ENCODE peak calls at places on chromosome 14, in nine cellular contexts. U, H, R, Z, S, X, E, W and T are unnamed samples.

GRCh38 chr14:61153436-61153835 is 127.7 kb downstream of the TMEM30B start:
- DNase-seq in U (no peak), H (peak; percentile 45), R (peak; percentile 56), Z (peak; percentile 44), S (peak; percentile 32), X (peak; percentile 15), E (no peak), W (no peak), T (peak; percentile 87)

GRCh38 chr14:101840649-101841365 is 79.3 kb downstream of the PPP2R5C start:
- DNase-seq in U (no peak), H (no peak), R (no peak), Z (no peak), S (no peak), X (no peak), E (no peak), W (no peak), T (no peak)

GRCh38 chr14:105855246-105855892 is 329.0 kb downstream of the TMEM121 start:
- DNase-seq in U (peak; percentile 16), H (no peak), R (no peak), Z (no peak), S (no peak), X (no peak), E (peak; percentile 6), W (no peak), T (no peak)

GRCh38 chr14:59215353-59215752 is 26.9 kb downstream of the DAAM1 start:
- DNase-seq in U (no peak), H (peak; percentile 85), R (peak; percentile 90), Z (peak; percentile 72), S (peak; percentile 40), X (peak; percentile 39), E (no peak), W (no peak), T (peak; percentile 82)

GRCh38 chr14:89022274-89022673 is 197.8 kb downstream of the TTC8 start:
- DNase-seq in U (no peak), H (no peak), R (no peak), Z (no peak), S (no peak), X (no peak), E (no peak), W (no peak), T (no peak)

GRCh38 chr14:99354166-99354875 is 82.3 kb upstream of the BCL11B start:
- DNase-seq in U (no peak), H (no peak), R (no peak), Z (peak; percentile 11), S (no peak), X (no peak), E (no peak), W (no peak), T (no peak)

GRCh38 chr14:72479471-72479931 is 414.4 kb downstream of the DPF3 start:
- DNase-seq in U (no peak), H (no peak), R (no peak), Z (no peak), S (no peak), X (no peak), E (no peak), W (no peak), T (peak; percentile 13)

GRCh38 chr14:30822080-30822571 is 52.2 kb upstream of the COCH start:
- DNase-seq in U (no peak), H (no peak), R (no peak), Z (no peak), S (no peak), X (no peak), E (no peak), W (no peak), T (no peak)

GRCh38 chr14:100620437-100621100 is 33.4 kb upstream of the BEGAIN start:
- DNase-seq in U (no peak), H (no peak), R (no peak), Z (no peak), S (no peak), X (no peak), E (no peak), W (no peak), T (no peak)

GRCh38 chr14:71703477-71703876 is 228.8 kb upstream of the RGS6 start:
- DNase-seq in U (no peak), H (peak; percentile 77), R (peak; percentile 66), Z (peak; percentile 40), S (no peak), X (peak; percentile 75), E (no peak), W (no peak), T (peak; percentile 64)

GRCh38 chr14:77151245-77151644 is 9.7 kb upstream of the ZDHHC22 start:
- DNase-seq in U (no peak), H (peak; percentile 14), R (no peak), Z (no peak), S (peak; percentile 32), X (peak; percentile 29), E (peak; percentile 44), W (peak; percentile 66), T (no peak)

GRCh38 chr14:54775486-54776100 is 127.0 kb downstream of the GCH1 start:
- DNase-seq in U (no peak), H (no peak), R (no peak), Z (no peak), S (no peak), X (no peak), E (no peak), W (no peak), T (no peak)

GRCh38 chr14:54772451-54772881 is 130.2 kb downstream of the GCH1 start:
- DNase-seq in U (no peak), H (peak; percentile 57), R (peak; percentile 55), Z (no peak), S (no peak), X (peak; percentile 53), E (no peak), W (no peak), T (peak; percentile 61)

GRCh38 chr14:54774824-54775223 is 127.8 kb downstream of the GCH1 start:
- DNase-seq in U (no peak), H (no peak), R (no peak), Z (no peak), S (no peak), X (no peak), E (no peak), W (no peak), T (no peak)

GRCh38 chr14:54771411-54772027 is 131.1 kb downstream of the GCH1 start:
- DNase-seq in U (no peak), H (no peak), R (no peak), Z (no peak), S (no peak), X (no peak), E (no peak), W (no peak), T (no peak)

GRCh38 chr14:54773171-54774006 is 129.2 kb downstream of the GCH1 start:
- DNase-seq in U (peak; percentile 48), H (peak; percentile 100), R (peak; percentile 100), Z (peak; percentile 87), S (peak; percentile 95), X (peak; percentile 100), E (peak; percentile 82), W (peak; percentile 74), T (peak; percentile 100)
- TF ChIP-seq CTCF in U (no peak), H (peak; percentile 73), R (peak; percentile 72), Z (peak; percentile 86), S (peak; percentile 66), X (peak; percentile 71), E (peak; percentile 29), W (no peak), T (peak; percentile 67)

GRCh38 chr14:102949801-102950451 is 27.5 kb downstream of the AMN start:
- DNase-seq in U (no peak), H (no peak), R (peak; percentile 25), Z (peak; percentile 35), S (no peak), X (no peak), E (no peak), W (no peak), T (peak; percentile 54)

GRCh38 chr14:102947321-102948103 is 25.0 kb downstream of the AMN start:
- DNase-seq in U (no peak), H (no peak), R (no peak), Z (no peak), S (no peak), X (no peak), E (no peak), W (no peak), T (no peak)

GRCh38 chr14:102951034-102951433 is 28.6 kb downstream of the AMN start:
- DNase-seq in U (no peak), H (peak; percentile 44), R (no peak), Z (no peak), S (no peak), X (peak; percentile 70), E (no peak), W (no peak), T (no peak)

GRCh38 chr14:102948698-102949061 is 26.2 kb downstream of the AMN start:
- DNase-seq in U (no peak), H (no peak), R (no peak), Z (no peak), S (no peak), X (no peak), E (no peak), W (no peak), T (no peak)

GRCh38 chr14:102949062-102949800 is 26.8 kb downstream of the AMN start:
- DNase-seq in U (peak; percentile 88), H (no peak), R (no peak), Z (no peak), S (no peak), X (no peak), E (peak; percentile 52), W (no peak), T (no peak)
- TF ChIP-seq CTCF in U (no peak), H (no peak), R (no peak), Z (no peak), S (no peak), X (no peak), E (no peak), W (no peak), T (no peak)

GRCh38 chr14:21796912-21797311 is 123.3 kb upstream of the OR4E1 start:
- DNase-seq in U (no peak), H (no peak), R (no peak), Z (no peak), S (no peak), X (no peak), E (no peak), W (peak; percentile 28), T (no peak)
- TF ChIP-seq CTCF in U (no peak), H (no peak), R (no peak), Z (no peak), S (no peak), X (no peak), E (no peak), W (no peak), T (no peak)

GRCh38 chr14:34328178-34328577 is 133.9 kb downstream of the SPTSSA start:
- DNase-seq in U (no peak), H (peak; percentile 26), R (no peak), Z (no peak), S (no peak), X (no peak), E (no peak), W (no peak), T (no peak)

GRCh38 chr14:34325493-34325892 is 136.5 kb downstream of the SPTSSA start:
- DNase-seq in U (no peak), H (peak; percentile 40), R (no peak), Z (no peak), S (no peak), X (peak; percentile 35), E (no peak), W (no peak), T (no peak)

GRCh38 chr14:34318014-34318413 is 144.0 kb downstream of the SPTSSA start:
- DNase-seq in U (no peak), H (no peak), R (no peak), Z (no peak), S (no peak), X (no peak), E (no peak), W (no peak), T (no peak)

GRCh38 chr14:34324363-34324795 is 137.7 kb downstream of the SPTSSA start:
- DNase-seq in U (no peak), H (peak; percentile 55), R (peak; percentile 60), Z (no peak), S (peak; percentile 67), X (peak; percentile 59), E (peak; percentile 58), W (peak; percentile 55), T (peak; percentile 50)

GRCh38 chr14:34322940-34323418 is 139.1 kb downstream of the SPTSSA start:
- DNase-seq in U (peak; percentile 31), H (peak; percentile 61), R (peak; percentile 65), Z (no peak), S (peak; percentile 63), X (peak; percentile 70), E (peak; percentile 84), W (peak; percentile 72), T (peak; percentile 51)
- TF ChIP-seq CTCF in U (peak; percentile 39), H (peak; percentile 65), R (peak; percentile 69), Z (peak; percentile 35), S (peak; percentile 59), X (peak; percentile 78), E (peak; percentile 60), W (peak; percentile 96), T (peak; percentile 70)